ENCODE peak calls at places on chromosomes 7 and 10, in five cellular contexts. G, S, Z, M and T are unnamed samples.

GRCh38 chr10:48820699-48821098 is 118.9 kb downstream of the LRRC18 start:
- DNase-seq in G (no peak), S (no peak), Z (no peak), M (no peak), T (no peak)

GRCh38 chr7:1176891-1177373 is 16.9 kb upstream of the ZFAND2A start:
- DNase-seq in G (peak), S (peak), Z (peak), M (peak), T (peak)

GRCh38 chr10:92544296-92544695 is 29.6 kb downstream of the IDE start:
- DNase-seq in G (no peak), S (peak), Z (no peak), M (no peak), T (no peak)

GRCh38 chr7:34748244-34749039 is 90.4 kb downstream of the NPSR1 start:
- DNase-seq in G (peak), S (peak), Z (no peak), M (no peak), T (no peak)

GRCh38 chr7:139647812-139648616 is 124.5 kb downstream of the CLEC2L start:
- DNase-seq in G (no peak), S (no peak), Z (no peak), M (no peak), T (no peak)

GRCh38 chr10:3740157-3740871 is 44.7 kb downstream of the KLF6 start:
- DNase-seq in G (no peak), S (peak), Z (no peak), M (no peak), T (no peak)

GRCh38 chr7:50921114-50921513 is 138.4 kb upstream of the GRB10 start:
- DNase-seq in G (no peak), S (no peak), Z (no peak), M (no peak), T (no peak)

GRCh38 chr10:116888380-116889055 is 39.2 kb downstream of the ENO4 start:
- DNase-seq in G (peak), S (no peak), Z (no peak), M (no peak), T (no peak)

GRCh38 chr10:22319559-22320558 is 1.0 kb upstream of the BMI1 start:
- DNase-seq in G (no peak), S (no peak), Z (no peak), M (no peak), T (no peak)

GRCh38 chr10:66852811-66853210 is 73.0 kb upstream of the LRRTM3 start:
- DNase-seq in G (no peak), S (no peak), Z (no peak), M (no peak), T (no peak)

GRCh38 chr10:209357-209756 is 74.1 kb downstream of the ZMYND11 start:
- DNase-seq in G (no peak), S (no peak), Z (no peak), M (no peak), T (no peak)

GRCh38 chr7:121832347-121832746 is 40.6 kb upstream of the PTPRZ1 start:
- DNase-seq in G (no peak), S (no peak), Z (no peak), M (no peak), T (no peak)

GRCh38 chr10:84510121-84510520 is 181.7 kb downstream of the CCSER2 start:
- DNase-seq in G (no peak), S (no peak), Z (no peak), M (no peak), T (no peak)

GRCh38 chr10:80468002-80468401 is 13.9 kb downstream of the TSPAN14 start:
- DNase-seq in G (peak), S (no peak), Z (no peak), M (no peak), T (no peak)

GRCh38 chr7:40697653-40698052 is 562.8 kb downstream of the SUGCT start:
- DNase-seq in G (no peak), S (no peak), Z (no peak), M (no peak), T (no peak)

GRCh38 chr7:97118306-97118917 is 914 bp downstream of the SDHAF3 start:
- DNase-seq in G (no peak), S (no peak), Z (no peak), M (no peak), T (no peak)

GRCh38 chr7:30717181-30717580 is 34.8 kb upstream of the INMT start:
- DNase-seq in G (no peak), S (no peak), Z (no peak), M (no peak), T (no peak)

GRCh38 chr10:118564652-118565051 is 30.8 kb downstream of the PRLHR start:
- DNase-seq in G (no peak), S (no peak), Z (no peak), M (peak), T (no peak)

GRCh38 chr10:17344206-17344605 is 110.2 kb downstream of the ST8SIA6 start:
- DNase-seq in G (no peak), S (no peak), Z (no peak), M (no peak), T (no peak)

GRCh38 chr10:58590924-58591323 is 78.3 kb downstream of the BICC1 start:
- DNase-seq in G (no peak), S (no peak), Z (no peak), M (no peak), T (no peak)

GRCh38 chr7:127792528-127793342 is 140.7 kb downstream of the SND1 start:
- DNase-seq in G (no peak), S (peak), Z (no peak), M (no peak), T (no peak)

GRCh38 chr10:109866168-109866994 is 56.9 kb downstream of the XPNPEP1 start:
- DNase-seq in G (peak), S (no peak), Z (no peak), M (peak), T (no peak)

GRCh38 chr10:93068411-93069244 is 5.1 kb upstream of the CYP26A1 start:
- DNase-seq in G (no peak), S (no peak), Z (no peak), M (no peak), T (no peak)

GRCh38 chr10:90642650-90643049 is 215.2 kb downstream of the HTR7 start:
- DNase-seq in G (no peak), S (no peak), Z (no peak), M (no peak), T (no peak)

GRCh38 chr7:35793225-35793579 is 7.7 kb upstream of the SEPTIN7 start:
- DNase-seq in G (peak), S (no peak), Z (no peak), M (no peak), T (no peak)

GRCh38 chr10:95374597-95375209 is 83.9 kb upstream of the PDLIM1 start:
- DNase-seq in G (peak), S (peak), Z (peak), M (peak), T (peak)

GRCh38 chr7:21542891-21543527 is at the start of gene DNAH11:
- DNase-seq in G (peak), S (peak), Z (no peak), M (peak), T (no peak)

GRCh38 chr10:117653170-117653515 is 110.6 kb downstream of the EMX2 start:
- DNase-seq in G (no peak), S (no peak), Z (no peak), M (no peak), T (peak)

GRCh38 chr7:257647-257992 is 32.4 kb upstream of the FOXL3 start:
- DNase-seq in G (no peak), S (no peak), Z (no peak), M (no peak), T (no peak)

GRCh38 chr10:130737622-130738021 is 573.9 kb downstream of the TCERG1L start:
- DNase-seq in G (no peak), S (no peak), Z (no peak), M (no peak), T (no peak)